ENCODE peak calls at places on chromosome 6, in seven cellular contexts. One of them, this sample, is unnamed.

GRCh38 chr6:22598386-22598785 is 29.0 kb downstream of the HDGFL1 start:
- DNase-seq in ELF-1: no peak
- DNase-seq in Peyer's patch: no peak
- DNase-seq in glutamatergic neuron: peak
- DNase-seq in right lobe of liver: no peak
- DNase-seq in ELR: no peak
- DNase-seq in hepatocyte: no peak
- DNase-seq in this sample: no peak

GRCh38 chr6:43916091-43916923 is 146.3 kb downstream of the VEGFA start:
- DNase-seq in Peyer's patch: peak
- DNase-seq in glutamatergic neuron: no peak
- DNase-seq in ELR: no peak
- DNase-seq in right lobe of liver: peak
- DNase-seq in ELF-1: no peak
- DNase-seq in hepatocyte: no peak
- DNase-seq in this sample: no peak

GRCh38 chr6:110682460-110682853 is 132.8 kb downstream of the CDK19 start:
- DNase-seq in glutamatergic neuron: no peak
- DNase-seq in right lobe of liver: no peak
- DNase-seq in ELF-1: peak
- DNase-seq in hepatocyte: peak
- DNase-seq in Peyer's patch: peak
- DNase-seq in ELR: peak
- DNase-seq in this sample: peak

GRCh38 chr6:31615748-31616147 is 714 bp downstream of the AIF1 start:
- DNase-seq in glutamatergic neuron: no peak
- DNase-seq in right lobe of liver: no peak
- DNase-seq in ELF-1: no peak
- DNase-seq in Peyer's patch: no peak
- DNase-seq in hepatocyte: peak
- DNase-seq in ELR: no peak
- DNase-seq in this sample: peak

GRCh38 chr6:83432626-83433025 is 1.8 kb upstream of the ME1 start:
- DNase-seq in hepatocyte: no peak
- DNase-seq in right lobe of liver: no peak
- DNase-seq in ELR: no peak
- DNase-seq in Peyer's patch: no peak
- DNase-seq in glutamatergic neuron: no peak
- DNase-seq in ELF-1: no peak
- DNase-seq in this sample: no peak

GRCh38 chr6:130843575-130844320 is 16.5 kb downstream of the SMLR1 start:
- DNase-seq in ELF-1: no peak
- DNase-seq in right lobe of liver: no peak
- DNase-seq in ELR: peak
- DNase-seq in hepatocyte: peak
- DNase-seq in glutamatergic neuron: no peak
- DNase-seq in Peyer's patch: no peak
- DNase-seq in this sample: no peak

GRCh38 chr6:51432481-51432880 is 613.8 kb downstream of the TFAP2B start:
- DNase-seq in Peyer's patch: no peak
- DNase-seq in hepatocyte: no peak
- DNase-seq in glutamatergic neuron: no peak
- DNase-seq in ELR: peak
- DNase-seq in right lobe of liver: no peak
- DNase-seq in ELF-1: no peak
- DNase-seq in this sample: no peak

GRCh38 chr6:163600331-163600730 is 185.8 kb downstream of the QKI start:
- DNase-seq in glutamatergic neuron: no peak
- DNase-seq in ELR: no peak
- DNase-seq in ELF-1: no peak
- DNase-seq in Peyer's patch: no peak
- DNase-seq in right lobe of liver: no peak
- DNase-seq in hepatocyte: no peak
- DNase-seq in this sample: no peak

GRCh38 chr6:12598919-12599318 is 117.6 kb upstream of the PHACTR1 start:
- DNase-seq in ELR: no peak
- DNase-seq in ELF-1: no peak
- DNase-seq in Peyer's patch: no peak
- DNase-seq in right lobe of liver: no peak
- DNase-seq in hepatocyte: no peak
- DNase-seq in glutamatergic neuron: no peak
- DNase-seq in this sample: no peak

GRCh38 chr6:126804255-126805064 is 314.0 kb upstream of the RSPO3 start:
- DNase-seq in hepatocyte: peak
- DNase-seq in glutamatergic neuron: no peak
- DNase-seq in right lobe of liver: no peak
- DNase-seq in ELR: peak
- DNase-seq in Peyer's patch: peak
- DNase-seq in ELF-1: peak
- DNase-seq in this sample: no peak

GRCh38 chr6:14885471-14885987 is 360.3 kb upstream of the JARID2 start:
- DNase-seq in ELR: no peak
- DNase-seq in right lobe of liver: no peak
- DNase-seq in ELF-1: no peak
- DNase-seq in glutamatergic neuron: no peak
- DNase-seq in Peyer's patch: no peak
- DNase-seq in hepatocyte: no peak
- DNase-seq in this sample: no peak